ENCODE peak calls at places on chromosome 4, in six cellular contexts. F is HCT116, D is K562, C is transverse colon, Z is GM12891, H is breast epithelium. S is an unnamed sample.
A peak's percentile ranks its signal among the peaks of the same experiment; 100 is the strongest.

GRCh38 chr4:53702334-53703266 is 111.3 kb upstream of the LNX1 start:
- DNase-seq in F (no peak), Z (peak; percentile 19), H (peak; percentile 61), C (peak; percentile 82), D (no peak), S (peak; percentile 23)

GRCh38 chr4:156475322-156475721 is 496.3 kb downstream of the PDGFC start:
- DNase-seq in Z (no peak), C (no peak), D (no peak), H (no peak), F (peak; percentile 42), S (no peak)

GRCh38 chr4:55727746-55728145 is 91.6 kb upstream of the NMU start:
- DNase-seq in H (no peak), Z (no peak), D (no peak), F (no peak), C (no peak), S (no peak)

GRCh38 chr4:106763044-106763443 is 273.1 kb downstream of the DKK2 start:
- DNase-seq in C (no peak), Z (no peak), D (no peak), F (no peak), H (no peak), S (no peak)

GRCh38 chr4:27791640-27792039 is 931.0 kb downstream of the STIM2 start:
- DNase-seq in H (no peak), F (no peak), Z (no peak), C (no peak), D (no peak), S (no peak)

GRCh38 chr4:158446106-158446505 is 75.6 kb upstream of the RXFP1 start:
- DNase-seq in Z (no peak), H (no peak), C (no peak), D (no peak), F (no peak), S (no peak)

GRCh38 chr4:148955926-148956325 is 513.7 kb upstream of the NR3C2 start:
- DNase-seq in Z (no peak), H (no peak), F (no peak), C (no peak), D (no peak), S (no peak)

GRCh38 chr4:90234916-90235547 is 107.8 kb downstream of the CCSER1 start:
- DNase-seq in H (no peak), D (no peak), C (no peak), F (no peak), Z (no peak), S (no peak)

GRCh38 chr4:92304636-92305035 is 870 bp downstream of the GRID2 start:
- DNase-seq in F (no peak), Z (no peak), C (no peak), H (no peak), D (no peak), S (no peak)

GRCh38 chr4:173091362-173091761 is 77.2 kb upstream of the GALNT7 start:
- DNase-seq in C (no peak), Z (no peak), H (no peak), F (no peak), D (no peak), S (no peak)

GRCh38 chr4:70734168-70734954 is 12.6 kb downstream of the RUFY3 start:
- DNase-seq in Z (peak; percentile 25), F (no peak), D (no peak), C (peak; percentile 26), H (no peak), S (peak; percentile 36)

GRCh38 chr4:2792711-2793577 is at the start of gene SH3BP2:
- DNase-seq in H (peak; percentile 59), Z (peak; percentile 74), D (peak; percentile 97), F (peak; percentile 40), C (peak; percentile 89), S (peak; percentile 76)

GRCh38 chr4:183323295-183323694 is 1.1 kb upstream of the CLDN24 start:
- DNase-seq in C (no peak), Z (no peak), F (no peak), D (no peak), H (no peak), S (no peak)

GRCh38 chr4:150259861-150260567 is 181.8 kb downstream of the DCLK2 start:
- DNase-seq in C (no peak), D (no peak), H (no peak), F (no peak), Z (no peak), S (no peak)

GRCh38 chr4:179989975-179990374 is 2253.2 kb upstream of the TENM3 start:
- DNase-seq in F (no peak), C (no peak), D (no peak), H (no peak), Z (peak; percentile 5), S (no peak)

GRCh38 chr4:72568959-72569718 is at the start of gene ADAMTS3:
- DNase-seq in F (no peak), H (peak; percentile 41), Z (peak; percentile 30), C (peak; percentile 40), D (peak; percentile 82), S (peak; percentile 25)
- TF ChIP-seq POLR2AphosphoS5 in F (no peak), H (no peak), Z (no peak), C (no peak), D (peak; percentile 80), S (no peak)

GRCh38 chr4:8205241-8205707 is 6.2 kb downstream of the SH3TC1 start:
- DNase-seq in F (no peak), H (no peak), Z (no peak), D (no peak), C (no peak), S (no peak)
- TF ChIP-seq POLR2A in F (no peak), H (no peak), Z (no peak), D (no peak), C (no peak), S (no peak)

GRCh38 chr4:15478724-15479088 is 9.0 kb downstream of the CC2D2A start:
- DNase-seq in F (no peak), H (no peak), D (no peak), C (no peak), Z (no peak), S (no peak)

GRCh38 chr4:15479913-15480185 is 10.2 kb downstream of the CC2D2A start:
- DNase-seq in H (no peak), C (no peak), F (no peak), D (no peak), Z (no peak), S (no peak)

GRCh38 chr4:15476396-15476795 is 6.7 kb downstream of the CC2D2A start:
- DNase-seq in F (no peak), H (no peak), C (no peak), D (no peak), Z (no peak), S (no peak)

GRCh38 chr4:15482346-15482745 is 12.7 kb downstream of the CC2D2A start:
- DNase-seq in H (no peak), D (no peak), C (no peak), Z (no peak), F (no peak), S (no peak)

GRCh38 chr4:15479089-15479912 is 9.6 kb downstream of the CC2D2A start:
- DNase-seq in D (peak; percentile 15), Z (no peak), F (peak; percentile 82), C (no peak), H (peak; percentile 25), S (no peak)
- TF ChIP-seq POLR2AphosphoS5 in D (no peak), Z (no peak), F (peak; percentile 47), C (no peak), H (peak; percentile 60), S (no peak)

GRCh38 chr4:98627883-98628282 is 30.5 kb downstream of the TSPAN5 start:
- DNase-seq in H (no peak), D (no peak), Z (no peak), F (peak; percentile 31), C (no peak), S (no peak)

GRCh38 chr4:98625920-98626319 is 32.5 kb downstream of the TSPAN5 start:
- DNase-seq in D (no peak), F (peak; percentile 38), H (no peak), C (no peak), Z (no peak), S (no peak)

GRCh38 chr4:98627477-98627876 is 30.9 kb downstream of the TSPAN5 start:
- DNase-seq in D (no peak), H (no peak), Z (no peak), F (no peak), C (no peak), S (no peak)

GRCh38 chr4:98625399-98625798 is 33.0 kb downstream of the TSPAN5 start:
- DNase-seq in C (no peak), Z (no peak), D (no peak), H (no peak), F (no peak), S (no peak)

GRCh38 chr4:98626350-98626749 is 32.1 kb downstream of the TSPAN5 start:
- DNase-seq in C (no peak), F (peak; percentile 92), H (no peak), D (no peak), Z (no peak), S (no peak)
- TF ChIP-seq POLR2A in C (no peak), F (no peak), H (no peak), D (no peak), Z (no peak), S (no peak)

DNA sequence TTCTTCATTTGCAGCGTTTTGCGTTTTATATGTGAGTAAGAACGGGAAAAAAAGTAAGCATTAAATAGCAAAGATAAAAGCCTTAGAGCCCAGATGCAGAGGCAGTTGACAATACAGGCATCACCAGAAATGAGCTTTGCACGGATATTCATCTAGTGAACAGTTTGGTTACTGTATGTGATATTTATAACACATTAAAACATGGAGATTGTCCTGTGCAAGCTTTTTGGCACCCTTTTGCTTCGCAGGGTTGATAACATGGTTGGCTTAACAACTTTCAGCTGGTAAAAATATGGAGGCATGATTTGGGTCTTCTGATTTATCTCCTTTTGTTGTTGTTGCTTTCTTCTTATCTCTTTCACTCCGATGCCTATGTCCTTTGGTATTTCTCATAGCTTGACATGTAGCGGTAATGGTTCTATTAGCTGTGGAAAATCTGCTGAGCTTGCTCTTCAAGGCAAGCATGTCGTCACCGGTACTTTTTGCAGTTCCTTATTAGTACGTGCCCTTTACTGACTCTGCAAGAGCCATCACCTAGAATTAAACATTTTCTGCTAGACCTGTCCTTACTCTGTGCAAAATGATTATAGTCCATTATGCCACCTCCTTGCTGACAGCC is 102.9 kb downstream of the PCDH7 start:
- DNase-seq in H (no peak), C (no peak), D (no peak), F (no peak), Z (no peak), S (no peak)
- TF ChIP-seq POLR2AphosphoS5 in H (no peak), C (no peak), D (no peak), F (peak; percentile 20), Z (no peak), S (no peak)

DNA sequence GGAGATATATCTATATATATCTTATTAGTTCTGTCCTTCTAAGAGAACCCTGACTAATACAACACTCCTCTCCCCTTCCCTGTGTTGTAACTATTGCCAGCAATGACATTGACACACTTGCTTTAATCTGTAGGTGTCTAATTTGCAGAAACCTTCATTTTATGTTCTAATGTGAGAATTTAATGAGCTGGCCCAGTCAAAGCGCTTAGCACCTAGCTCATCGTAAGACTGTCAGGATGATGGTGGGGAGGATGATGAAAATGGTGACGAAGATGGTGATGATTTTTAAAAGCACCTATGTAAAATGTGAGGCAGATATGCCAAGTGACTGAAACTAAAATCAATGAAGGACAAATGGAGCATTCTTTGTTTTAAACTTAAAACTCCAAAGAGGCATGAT is 183.8 kb downstream of the DHX15 start:
- DNase-seq in D (no peak), C (no peak), Z (no peak), F (no peak), H (no peak), S (no peak)
- TF ChIP-seq POLR2A in D (no peak), C (no peak), Z (no peak), F (no peak), H (no peak), S (no peak)